ENCODE peak calls at places on chromosomes 2 and 18, in five cellular contexts. L, U, Y, A and D are unnamed samples.

GRCh38 chr2:79984476-79984875 is 320.1 kb downstream of the LRRTM1 start:
- DNase-seq in Y (no peak), A (no peak), U (no peak), L (no peak), D (no peak)

GRCh38 chr2:136238214-136238551 is 120.2 kb upstream of the CXCR4 start:
- DNase-seq in Y (no peak), L (no peak), A (no peak), U (no peak), D (no peak)

GRCh38 chr2:55365303-55365702 is 54.4 kb downstream of the CCDC88A start:
- DNase-seq in Y (no peak), A (no peak), U (no peak), L (no peak), D (peak)

GRCh38 chr2:2832657-2833056 is 501.6 kb upstream of the MYT1L start:
- DNase-seq in Y (no peak), U (no peak), L (no peak), A (no peak), D (no peak)

GRCh38 chr2:239792649-239793010 is 232.5 kb downstream of the NDUFA10 start:
- DNase-seq in U (no peak), Y (no peak), L (no peak), A (no peak), D (no peak)

GRCh38 chr2:174527959-174528358 is 41.1 kb upstream of the GPR155 start:
- DNase-seq in U (no peak), Y (no peak), L (no peak), A (no peak), D (no peak)

GRCh38 chr2:240391111-240392051 is 44.1 kb upstream of the GPC1 start:
- DNase-seq in A (no peak), L (no peak), Y (no peak), U (no peak), D (no peak)

GRCh38 chr2:199329466-199329865 is 128.3 kb downstream of the SATB2 start:
- DNase-seq in L (no peak), U (no peak), A (no peak), Y (no peak), D (no peak)

GRCh38 chr18:37409870-37410269 is 155.7 kb downstream of the CELF4 start:
- DNase-seq in A (no peak), Y (no peak), L (no peak), U (no peak), D (no peak)

GRCh38 chr2:67399831-67400489 is 2.8 kb downstream of the ETAA1 start:
- DNase-seq in L (no peak), A (no peak), U (no peak), Y (no peak), D (no peak)
- H3K4me3 ChIP-seq in L (no peak), A (no peak), U (no peak), Y (no peak), D (no peak)

GRCh38 chr18:49875783-49876182 is 62.5 kb upstream of the ACAA2 start:
- DNase-seq in U (peak), A (no peak), Y (no peak), L (no peak), D (no peak)

GRCh38 chr18:49875155-49875554 is 61.8 kb upstream of the ACAA2 start:
- DNase-seq in A (no peak), L (no peak), Y (no peak), U (no peak), D (no peak)

GRCh38 chr18:49878567-49878966 is 65.2 kb upstream of the ACAA2 start:
- DNase-seq in Y (no peak), U (no peak), A (no peak), L (no peak), D (no peak)

GRCh38 chr18:49878015-49878414 is 64.7 kb upstream of the ACAA2 start:
- DNase-seq in L (no peak), U (no peak), Y (no peak), A (no peak), D (no peak)

GRCh38 chr18:49876536-49876935 is 63.2 kb upstream of the ACAA2 start:
- DNase-seq in A (no peak), U (no peak), Y (no peak), L (no peak), D (no peak)
- TF ChIP-seq CTCF in A (no peak), U (no peak), Y (no peak), L (no peak), D (no peak)

DNA sequence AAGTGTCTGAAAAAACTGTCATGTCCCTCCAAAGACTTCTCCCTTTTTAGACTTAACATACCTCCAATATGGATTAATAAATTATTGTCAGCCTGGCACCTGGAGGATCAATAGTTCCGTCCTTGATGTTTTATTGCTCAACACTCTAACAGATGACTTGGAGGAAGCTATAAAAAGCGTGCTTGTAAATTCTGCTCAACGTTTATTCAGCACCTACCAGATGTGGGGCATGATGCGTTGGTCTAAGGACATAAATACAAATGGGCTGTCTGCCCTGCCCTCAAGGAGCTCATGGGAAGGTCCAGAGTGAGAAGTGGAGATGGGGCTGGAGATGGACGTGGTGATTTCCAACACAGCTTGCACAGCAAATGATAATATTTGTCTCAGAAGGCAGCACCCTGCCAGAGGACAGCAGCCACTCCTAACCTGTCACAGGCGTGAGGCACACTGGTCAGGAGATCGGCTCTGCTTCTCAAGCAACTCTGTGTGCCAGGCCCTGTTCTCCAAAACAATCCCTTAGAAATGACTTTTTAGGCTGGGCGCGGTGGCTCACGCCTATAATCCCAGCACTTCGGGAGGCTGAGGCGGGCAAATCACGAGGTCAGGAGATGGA is 25.5 kb upstream of the ZCCHC2 start:
- DNase-seq in A (no peak), L (no peak), Y (no peak), U (no peak), D (no peak)
- TF ChIP-seq GABPA in A (no peak), L (no peak), Y (no peak), U (no peak), D (no peak)

GRCh38 chr2:12715878-12716249 is 872 bp upstream of the TRIB2 start:
- DNase-seq in L (peak), Y (no peak), U (peak), A (peak), D (peak)

GRCh38 chr2:12712871-12713270 is 3.9 kb upstream of the TRIB2 start:
- DNase-seq in Y (no peak), U (no peak), L (no peak), A (no peak), D (no peak)

GRCh38 chr2:12715258-12715865 is 1.4 kb upstream of the TRIB2 start:
- DNase-seq in U (no peak), A (no peak), L (no peak), Y (no peak), D (no peak)

GRCh38 chr2:12716250-12717190 is at the start of gene TRIB2:
- DNase-seq in U (peak), L (peak), A (peak), Y (no peak), D (peak)

GRCh38 chr2:12714391-12715221 is 2.1 kb upstream of the TRIB2 start:
- DNase-seq in A (no peak), L (no peak), Y (no peak), U (no peak), D (no peak)
- H3K4me3 ChIP-seq in A (no peak), L (no peak), Y (no peak), U (no peak), D (no peak)